ENCODE peak calls at places on chromosomes 13 and 19, in five cellular contexts. L is C1 segment of cervical spinal cord; G is NCI-H1105 treated with DMSO at 0.1 percent for 48 hours; I is HTR-8/SVneo; M is T-helper 2 cell treated with Interferon-gamma antibody and Interleukin-4, amounts not matched to agents 5 μg/mL and 100 μg/mL, for 36 hours. B is an unnamed sample.

GRCh38 chr13:19991531-19991930 is 33.0 kb downstream of the ZMYM2 start:
- DNase-seq in L (no peak), G (no peak), I (no peak), M (no peak), B (no peak)

GRCh38 chr13:91467236-91467635 is 68.8 kb downstream of the GPC5 start:
- DNase-seq in L (no peak), G (no peak), I (no peak), M (no peak), B (no peak)

GRCh38 chr13:23469901-23470525 is 36.5 kb upstream of the SACS start:
- DNase-seq in L (no peak), G (no peak), I (peak), M (no peak), B (no peak)

GRCh38 chr13:33218020-33218419 is 67.5 kb downstream of the STARD13 start:
- DNase-seq in L (no peak), G (no peak), I (no peak), M (no peak), B (no peak)

GRCh38 chr13:114100446-114101320 is 31.7 kb downstream of the RASA3 start:
- DNase-seq in L (no peak), G (no peak), I (no peak), M (no peak), B (no peak)

GRCh38 chr13:31056650-31057275 is 104.9 kb downstream of the HSPH1 start:
- DNase-seq in L (no peak), G (no peak), I (no peak), M (no peak), B (no peak)

GRCh38 chr19:51573331-51573730 is 2.2 kb downstream of the ZNF175 start:
- DNase-seq in L (no peak), G (no peak), I (no peak), M (no peak), B (no peak)

GRCh38 chr19:8413593-8413923 is 453 bp downstream of the MARCHF2 start:
- DNase-seq in L (no peak), G (no peak), I (no peak), M (no peak), B (no peak)

GRCh38 chr19:9673912-9674668 is 810 bp downstream of the ZNF562 start:
- DNase-seq in L (no peak), G (no peak), I (no peak), M (peak), B (peak)

GRCh38 chr19:35721374-35721773 is 3.6 kb downstream of the KMT2B start:
- DNase-seq in L (no peak), G (no peak), I (no peak), M (no peak), B (no peak)

GRCh38 chr19:41849067-41849466 is 4.2 kb downstream of the DMRTC2 start:
- DNase-seq in L (no peak), G (no peak), I (no peak), M (no peak), B (no peak)

GRCh38 chr13:99425485-99426341 is 75.6 kb upstream of the TM9SF2 start:
- DNase-seq in L (peak), G (no peak), I (no peak), M (peak), B (no peak)

GRCh38 chr19:36093687-36094086 is 17.3 kb upstream of the OVOL3 start:
- DNase-seq in L (peak), G (no peak), I (no peak), M (no peak), B (no peak)

GRCh38 chr13:111546921-111547675 is 226.7 kb downstream of the TEX29 start:
- DNase-seq in L (no peak), G (no peak), I (no peak), M (no peak), B (no peak)

GRCh38 chr19:7902796-7903243 is 857 bp upstream of the MAP2K7 start:
- DNase-seq in L (no peak), G (no peak), I (no peak), M (no peak), B (no peak)

GRCh38 chr13:101985321-101985720 is 416.5 kb downstream of the FGF14 start:
- DNase-seq in L (no peak), G (no peak), I (no peak), M (no peak), B (no peak)

GRCh38 chr19:41309225-41310030 is 544 bp upstream of the CCDC97 start:
- DNase-seq in L (peak), G (no peak), I (no peak), M (no peak), B (no peak)

GRCh38 chr19:42409477-42409876 is 17.7 kb downstream of the LIPE start:
- DNase-seq in L (no peak), G (no peak), I (no peak), M (no peak), B (no peak)

GRCh38 chr19:30802424-30803013 is 430.3 kb downstream of the ZNF536 start:
- DNase-seq in L (no peak), G (no peak), I (no peak), M (no peak), B (no peak)

GRCh38 chr19:41298327-41298964 is 11.5 kb upstream of the CCDC97 start:
- DNase-seq in L (peak), G (no peak), I (no peak), M (no peak), B (peak)

GRCh38 chr19:53898166-53898565 is 10.9 kb upstream of the CACNG7 start:
- DNase-seq in L (no peak), G (no peak), I (no peak), M (no peak), B (no peak)

GRCh38 chr13:112447761-112448603 is 71.8 kb downstream of the SPACA7 start:
- DNase-seq in L (no peak), G (no peak), I (no peak), M (no peak), B (no peak)

GRCh38 chr13:36431204-36432105 is 840 bp upstream of the CCNA1 start:
- DNase-seq in L (no peak), G (peak), I (no peak), M (peak), B (no peak)

GRCh38 chr19:18464646-18465045 is 26.7 kb upstream of the ISYNA1 start:
- DNase-seq in L (peak), G (peak), I (no peak), M (no peak), B (no peak)

GRCh38 chr19:24159707-24160106 is 72.7 kb downstream of the ZNF254 start:
- DNase-seq in L (no peak), G (no peak), I (peak), M (no peak), B (no peak)

GRCh38 chr19:50795665-50796073 is 5.5 kb downstream of the ACP4 start:
- DNase-seq in L (no peak), G (no peak), I (no peak), M (no peak), B (no peak)

GRCh38 chr19:51098366-51099069 is 9.7 kb downstream of the CTU1 start:
- DNase-seq in L (no peak), G (no peak), I (no peak), M (peak), B (no peak)

GRCh38 chr13:20129076-20129475 is 31.8 kb downstream of the GJA3 start:
- DNase-seq in L (no peak), G (no peak), I (no peak), M (no peak), B (no peak)

GRCh38 chr19:2274937-2275535 is 6.9 kb downstream of the PEAK3 start:
- DNase-seq in L (peak), G (peak), I (peak), M (no peak), B (no peak)

GRCh38 chr13:21470785-21471184 is 11.7 kb upstream of the ZDHHC20 start:
- DNase-seq in L (no peak), G (no peak), I (no peak), M (no peak), B (no peak)

GRCh38 chr19:30349131-30349730 is 23.0 kb upstream of the ZNF536 start:
- DNase-seq in L (no peak), G (peak), I (no peak), M (no peak), B (no peak)

GRCh38 chr13:102597029-102598015 is 536 bp downstream of the TPP2 start:
- DNase-seq in L (no peak), G (no peak), I (no peak), M (peak), B (no peak)

GRCh38 chr19:10863107-10863700 is 8.1 kb upstream of the CARM1 start:
- DNase-seq in L (no peak), G (no peak), I (no peak), M (no peak), B (no peak)

GRCh38 chr19:11361771-11362731 is 6.8 kb downstream of the PLPPR2 start:
- DNase-seq in L (no peak), G (no peak), I (no peak), M (no peak), B (no peak)

GRCh38 chr19:30459859-30460258 is 87.7 kb downstream of the ZNF536 start:
- DNase-seq in L (no peak), G (no peak), I (no peak), M (no peak), B (no peak)

GRCh38 chr13:80010286-80010831 is 330.6 kb downstream of the SPRY2 start:
- DNase-seq in L (peak), G (no peak), I (no peak), M (no peak), B (no peak)

GRCh38 chr19:39196860-39197562 is at the start of gene NCCRP1:
- DNase-seq in L (no peak), G (peak), I (no peak), M (no peak), B (no peak)

GRCh38 chr13:27549406-27549981 is 70.8 kb downstream of the LNX2 start:
- DNase-seq in L (no peak), G (no peak), I (no peak), M (no peak), B (no peak)